ENCODE peak calls at places on chromosomes 13 and 19, in nine cellular contexts. R, G, W, T, P, C, F, L and A are unnamed samples.

GRCh38 chr13:37769545-37769944 is 100.0 kb downstream of the TRPC4 start:
- DNase-seq in R (no peak), G (no peak), W (no peak), T (no peak), P (no peak), C (no peak), F (no peak), L (no peak), A (no peak)

GRCh38 chr19:2492870-2493269 is 16.9 kb downstream of the GADD45B start:
- DNase-seq in R (no peak), G (no peak), W (no peak), T (no peak), P (no peak), C (no peak), F (no peak), L (no peak), A (no peak)

GRCh38 chr19:1945899-1946298 is 4.9 kb downstream of the CSNK1G2 start:
- DNase-seq in R (no peak), G (peak; percentile 44), W (no peak), T (peak; percentile 21), P (no peak), C (peak; percentile 49), F (no peak), L (no peak), A (no peak)

GRCh38 chr13:39779337-39780270 is 124.1 kb downstream of the COG6 start:
- DNase-seq in R (no peak), G (peak; percentile 14), W (peak; percentile 66), T (peak; percentile 21), P (no peak), C (no peak), F (no peak), L (no peak), A (no peak)

GRCh38 chr13:48950507-48950886 is 25.2 kb upstream of the FNDC3A start:
- DNase-seq in R (no peak), G (peak; percentile 38), W (no peak), T (no peak), P (no peak), C (no peak), F (no peak), L (no peak), A (no peak)

GRCh38 chr19:10987621-10988297 is 26.9 kb downstream of the SMARCA4 start:
- DNase-seq in R (no peak), G (no peak), W (no peak), T (no peak), P (no peak), C (no peak), F (no peak), L (no peak), A (no peak)

GRCh38 chr13:112734696-112735547 is 45.1 kb downstream of the ATP11A start:
- DNase-seq in R (no peak), G (no peak), W (no peak), T (no peak), P (no peak), C (no peak), F (no peak), L (no peak), A (no peak)

GRCh38 chr19:40217027-40217810 is 965 bp downstream of the TTC9B start:
- DNase-seq in R (no peak), G (peak; percentile 65), W (no peak), T (no peak), P (no peak), C (no peak), F (no peak), L (no peak), A (no peak)

GRCh38 chr19:2790557-2791271 is 5.4 kb downstream of the THOP1 start:
- DNase-seq in R (no peak), G (no peak), W (no peak), T (no peak), P (no peak), C (no peak), F (no peak), L (no peak), A (no peak)

GRCh38 chr13:19345916-19346422 is 164.3 kb upstream of the TUBA3C start:
- DNase-seq in R (no peak), G (no peak), W (no peak), T (no peak), P (no peak), C (no peak), F (no peak), L (no peak), A (no peak)

GRCh38 chr13:52846567-52847321 is 1.7 kb downstream of the PCDH8 start:
- DNase-seq in R (no peak), G (peak; percentile 43), W (no peak), T (peak; percentile 48), P (no peak), C (peak; percentile 49), F (no peak), L (no peak), A (no peak)

GRCh38 chr13:25065974-25066770 is 29.8 kb upstream of the PABPC3 start:
- DNase-seq in R (no peak), G (no peak), W (no peak), T (no peak), P (no peak), C (no peak), F (no peak), L (no peak), A (no peak)

GRCh38 chr19:8355631-8356402 is 8.1 kb upstream of the ANGPTL4 start:
- DNase-seq in R (peak; percentile 98), G (peak; percentile 78), W (no peak), T (peak; percentile 64), P (peak; percentile 75), C (no peak), F (peak; percentile 96), L (peak; percentile 83), A (peak; percentile 40)

GRCh38 chr19:47331931-47332547 is at the start of gene C5AR2:
- DNase-seq in R (peak; percentile 36), G (no peak), W (no peak), T (no peak), P (no peak), C (no peak), F (no peak), L (no peak), A (no peak)

GRCh38 chr13:84366484-84366883 is 484.2 kb upstream of the SLITRK1 start:
- DNase-seq in R (no peak), G (no peak), W (no peak), T (no peak), P (no peak), C (no peak), F (no peak), L (no peak), A (no peak)

GRCh38 chr19:51317968-51318367 is 6.5 kb downstream of the IGLON5 start:
- DNase-seq in R (no peak), G (no peak), W (no peak), T (no peak), P (no peak), C (no peak), F (no peak), L (no peak), A (no peak)

GRCh38 chr19:51317381-51317780 is 5.9 kb downstream of the IGLON5 start:
- DNase-seq in R (no peak), G (no peak), W (no peak), T (no peak), P (no peak), C (no peak), F (no peak), L (no peak), A (no peak)

GRCh38 chr19:51321799-51322198 is 10.4 kb downstream of the IGLON5 start:
- DNase-seq in R (no peak), G (no peak), W (no peak), T (no peak), P (no peak), C (no peak), F (no peak), L (no peak), A (no peak)

GRCh38 chr19:51318687-51319675 is 7.5 kb downstream of the IGLON5 start:
- DNase-seq in R (no peak), G (no peak), W (no peak), T (no peak), P (no peak), C (no peak), F (no peak), L (no peak), A (no peak)

GRCh38 chr19:51320258-51320657 is 8.8 kb downstream of the IGLON5 start:
- DNase-seq in R (no peak), G (no peak), W (no peak), T (no peak), P (no peak), C (no peak), F (no peak), L (no peak), A (no peak)
- H3K4me3 ChIP-seq in R (no peak overlapping the region), G (no peak overlapping the region), W (no peak overlapping the region), T (no peak overlapping the region), P (no peak overlapping the region), C (no peak overlapping the region), F (no peak overlapping the region), L (no peak overlapping the region), A (no peak overlapping the region)

GRCh38 chr19:4967738-4968461 is 1.0 kb upstream of the KDM4B start:
- DNase-seq in R (no peak), G (peak; percentile 23), W (no peak), T (no peak), P (no peak), C (no peak), F (no peak), L (no peak), A (no peak)
- H3K4me3 ChIP-seq in R (peak overlapping the region; percentile 19), G (peak overlapping the region; percentile 42), W (peak overlapping the region; percentile 49), T (no peak overlapping the region), P (peak overlapping the region; percentile 57), C (peak overlapping the region; percentile 47), F (peak overlapping the region; percentile 27), L (peak overlapping the region; percentile 35), A (peak overlapping the region; percentile 51)

GRCh38 chr19:12791345-12792047 is at the start of gene JUNB:
- DNase-seq in R (peak; percentile 91), G (peak; percentile 98), W (peak; percentile 98), T (peak; percentile 97), P (no peak), C (peak; percentile 99), F (no peak), L (peak; percentile 99), A (peak; percentile 81)
- H3K4me3 ChIP-seq in R (peak within 1 kb of the TSS; percentile 90), G (peak within 1 kb of the TSS; percentile 92), W (peak within 1 kb of the TSS; percentile 96), T (peak within 1 kb of the TSS; percentile 98), P (peak within 1 kb of the TSS; percentile 99), C (peak within 1 kb of the TSS; percentile 99), F (peak within 1 kb of the TSS; percentile 96), L (peak within 1 kb of the TSS; percentile 86), A (peak within 1 kb of the TSS; percentile 76)

DNA sequence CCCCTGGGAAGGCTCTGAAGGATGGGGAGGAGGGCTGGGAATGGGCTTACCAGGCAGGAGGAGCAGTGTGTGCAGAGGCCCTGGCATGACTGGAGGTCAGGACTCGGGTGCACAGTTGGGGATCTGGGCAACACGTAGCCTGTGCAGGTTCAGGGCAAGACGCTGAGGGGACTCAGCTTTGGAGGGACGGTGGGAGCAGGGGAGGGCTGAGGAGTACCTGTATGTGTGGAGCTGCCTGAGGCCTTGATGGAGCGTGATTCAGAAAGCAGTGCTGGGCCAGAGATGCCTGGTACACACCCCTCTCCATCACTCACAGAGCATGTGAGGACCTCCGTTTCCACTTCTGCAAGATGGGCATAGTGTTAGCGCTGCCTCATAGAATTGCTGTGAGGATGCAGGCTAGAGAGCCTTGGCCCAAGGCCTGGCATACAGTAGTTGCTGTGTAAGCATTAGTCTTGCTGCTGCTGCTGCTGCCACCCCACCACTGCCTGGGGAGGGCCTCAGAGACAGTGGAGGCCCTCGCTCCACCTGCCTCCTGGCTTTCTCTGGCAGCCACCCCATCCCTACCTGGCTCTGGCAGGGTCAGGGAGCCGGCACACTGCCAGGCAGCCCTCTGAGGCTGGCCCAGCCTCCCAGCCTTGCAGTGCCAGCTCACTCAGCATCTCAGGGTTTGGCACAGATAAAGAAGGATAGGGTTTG is 2.4 kb downstream of the PAK4 start:
- DNase-seq in R (no peak), G (no peak), W (no peak), T (no peak), P (no peak), C (no peak), F (no peak), L (no peak), A (no peak)
- H3K4me3 ChIP-seq in R (no peak overlapping the region), G (no peak overlapping the region), W (no peak overlapping the region), T (no peak overlapping the region), P (no peak overlapping the region), C (no peak overlapping the region), F (no peak overlapping the region), L (no peak overlapping the region), A (peak overlapping the region; percentile 71)

GRCh38 chr19:53870485-53870844 is 2.8 kb downstream of the MYADM start:
- DNase-seq in R (no peak), G (no peak), W (no peak), T (no peak), P (no peak), C (no peak), F (no peak), L (no peak), A (no peak)
- H3K4me3 ChIP-seq in R (peak overlapping the region; percentile 21), G (no peak overlapping the region), W (peak overlapping the region; percentile 5), T (no peak overlapping the region), P (peak overlapping the region; percentile 46), C (peak overlapping the region; percentile 37), F (peak overlapping the region; percentile 14), L (peak overlapping the region; percentile 83), A (peak overlapping the region; percentile 49)